ENCODE peak calls at places on chromosomes 6 and 20, in eight cellular contexts. R, W, F, P, Y, X, O and C are unnamed samples.

GRCh38 chr6:121190122-121190521 is 144.2 kb downstream of the TBC1D32 start:
- DNase-seq in R (no peak), W (no peak), F (no peak), P (no peak), Y (no peak), X (no peak), O (no peak), C (no peak)

GRCh38 chr6:159973951-159974350 is 5.1 kb downstream of the IGF2R start:
- DNase-seq in R (no peak), W (peak), F (no peak), P (no peak), Y (peak), X (no peak), O (no peak), C (no peak)

GRCh38 chr20:51470907-51471411 is 71.6 kb downstream of the NFATC2 start:
- DNase-seq in R (no peak), W (no peak), F (no peak), P (no peak), Y (no peak), X (no peak), O (no peak), C (no peak)

GRCh38 chr6:157329829-157330228 is 6.5 kb upstream of the TMEM242 start:
- DNase-seq in R (no peak), W (no peak), F (no peak), P (no peak), Y (peak), X (no peak), O (no peak), C (no peak)

GRCh38 chr20:31788578-31788977 is 30.6 kb upstream of the MYLK2 start:
- DNase-seq in R (no peak), W (no peak), F (no peak), P (peak), Y (peak), X (no peak), O (no peak), C (no peak)

GRCh38 chr20:44073675-44074071 is 113.3 kb downstream of the JPH2 start:
- DNase-seq in R (no peak), W (no peak), F (no peak), P (no peak), Y (no peak), X (no peak), O (no peak), C (no peak)

GRCh38 chr20:47854687-47855212 is 69.5 kb upstream of the SULF2 start:
- DNase-seq in R (no peak), W (peak), F (peak), P (no peak), Y (peak), X (peak), O (peak), C (peak)

GRCh38 chr6:30940361-30941001 is at the start of gene MUCL3:
- DNase-seq in R (no peak), W (no peak), F (no peak), P (no peak), Y (no peak), X (no peak), O (no peak), C (no peak)

GRCh38 chr6:23181301-23182110 is 612.1 kb downstream of the HDGFL1 start:
- DNase-seq in R (no peak), W (no peak), F (no peak), P (no peak), Y (no peak), X (no peak), O (no peak), C (no peak)

GRCh38 chr20:13199279-13199678 is 21.8 kb upstream of the ISM1 start:
- DNase-seq in R (no peak), W (no peak), F (no peak), P (no peak), Y (no peak), X (no peak), O (no peak), C (no peak)

GRCh38 chr6:89487864-89488263 is 54.9 kb downstream of the ANKRD6 start:
- DNase-seq in R (no peak), W (no peak), F (no peak), P (no peak), Y (no peak), X (no peak), O (no peak), C (no peak)

GRCh38 chr6:350371-350770 is 41.2 kb upstream of the IRF4 start:
- DNase-seq in R (no peak), W (no peak), F (no peak), P (no peak), Y (no peak), X (no peak), O (no peak), C (no peak)

GRCh38 chr6:352474-352873 is 39.1 kb upstream of the IRF4 start:
- DNase-seq in R (no peak), W (no peak), F (no peak), P (no peak), Y (no peak), X (no peak), O (no peak), C (no peak)

GRCh38 chr6:351867-352289 is 39.7 kb upstream of the IRF4 start:
- DNase-seq in R (no peak), W (no peak), F (no peak), P (no peak), Y (no peak), X (no peak), O (no peak), C (no peak)

GRCh38 chr6:349491-349921 is 42.0 kb upstream of the IRF4 start:
- DNase-seq in R (no peak), W (no peak), F (no peak), P (no peak), Y (no peak), X (no peak), O (no peak), C (no peak)

DNA sequence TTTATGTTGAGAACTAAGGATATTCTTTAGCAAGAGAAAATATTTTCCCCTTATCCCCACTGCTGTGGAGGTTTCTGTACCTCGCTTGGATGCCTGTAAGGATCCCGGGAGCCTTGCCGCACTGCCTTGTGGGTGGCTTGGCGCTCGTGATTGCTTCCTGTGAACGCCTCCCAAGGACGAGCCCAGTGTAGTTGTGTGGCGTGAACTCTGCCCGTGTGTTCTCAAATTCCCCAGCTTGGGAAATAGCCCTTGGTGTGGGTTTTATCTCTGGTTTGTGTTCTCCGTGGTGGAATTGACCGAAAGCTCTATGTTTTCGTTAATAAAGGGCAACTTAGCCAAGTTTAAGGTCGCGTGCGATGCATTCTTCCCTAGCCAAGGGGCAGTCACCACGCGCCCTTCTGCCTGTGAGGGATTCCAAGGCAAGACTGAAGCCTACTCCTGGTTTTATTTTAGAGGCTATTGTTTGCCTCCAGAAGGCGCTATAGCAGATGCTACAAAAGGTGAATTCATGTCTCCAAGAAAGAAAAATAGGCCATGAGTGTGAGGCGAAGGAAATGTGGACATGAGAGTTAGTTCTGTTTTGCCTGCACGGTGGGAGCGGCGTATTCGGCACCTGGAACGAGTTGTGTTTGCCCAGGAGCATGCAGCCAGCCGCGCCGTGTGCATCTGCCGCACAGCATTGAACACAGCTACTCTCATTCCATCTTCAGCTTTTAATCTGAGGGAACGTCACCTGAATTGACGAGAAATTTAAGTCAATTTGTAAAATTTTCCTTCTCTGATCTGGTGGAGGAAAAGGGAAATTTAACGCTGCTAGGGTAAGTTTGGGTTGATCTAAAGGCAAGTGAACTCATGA is 40.3 kb upstream of the IRF4 start:
- DNase-seq in R (no peak), W (no peak), F (no peak), P (no peak), Y (no peak), X (no peak), O (no peak), C (no peak)
- TF ChIP-seq CTCF in R (no peak), W (peak), F (no peak), P (no peak), Y (no peak), X (no peak), O (no peak), C (no peak)

DNA sequence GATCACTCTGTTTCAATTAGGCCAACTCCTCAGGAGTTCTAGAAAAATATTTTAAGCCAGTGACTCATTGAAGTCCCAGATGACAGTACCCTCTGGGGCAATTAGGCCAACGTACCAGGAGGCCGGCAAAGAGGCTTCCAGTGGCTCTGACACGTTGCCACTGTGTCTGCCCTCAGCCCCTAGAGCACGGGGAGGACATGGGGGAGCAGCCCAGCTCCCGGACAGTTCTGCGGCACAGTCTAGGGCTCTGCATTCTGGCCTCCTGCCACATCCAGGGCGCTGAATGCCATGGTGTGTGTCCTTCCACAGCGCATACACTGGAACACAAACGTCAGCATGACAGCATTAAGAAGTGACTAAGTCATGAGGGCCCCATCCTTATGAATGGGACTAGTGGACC is 156.2 kb downstream of the RNASET2 start:
- DNase-seq in R (no peak), W (no peak), F (no peak), P (no peak), Y (no peak), X (no peak), O (no peak), C (no peak)
- H3K4me3 ChIP-seq in R (no peak), W (no peak), F (no peak), P (no peak), Y (no peak), X (no peak), O (no peak), C (no peak)

DNA sequence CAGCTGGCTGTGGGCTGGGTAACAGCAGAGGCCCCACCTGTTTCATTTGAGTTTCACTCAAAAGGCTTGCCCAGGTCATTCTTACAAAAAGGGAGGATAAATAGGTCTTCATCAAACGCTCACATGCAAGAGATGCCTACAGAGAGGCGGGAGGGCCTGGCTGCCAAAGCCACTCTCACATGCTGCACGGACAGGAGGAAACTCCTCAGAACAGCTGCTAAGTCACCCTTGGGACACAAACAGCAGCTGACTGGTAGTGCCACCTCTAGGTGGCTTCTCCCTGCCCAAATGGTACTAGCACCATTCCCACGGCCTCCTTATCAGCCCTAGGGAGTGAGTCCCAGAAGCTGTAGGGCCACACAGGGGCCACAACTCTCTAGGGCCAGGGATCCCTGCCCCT is 23.8 kb downstream of the SLC22A23 start:
- DNase-seq in R (peak), W (no peak), F (no peak), P (no peak), Y (no peak), X (no peak), O (no peak), C (no peak)
- TF ChIP-seq CTCF in R (peak), W (no peak), F (no peak), P (no peak), Y (no peak), X (no peak), O (no peak), C (peak)

DNA sequence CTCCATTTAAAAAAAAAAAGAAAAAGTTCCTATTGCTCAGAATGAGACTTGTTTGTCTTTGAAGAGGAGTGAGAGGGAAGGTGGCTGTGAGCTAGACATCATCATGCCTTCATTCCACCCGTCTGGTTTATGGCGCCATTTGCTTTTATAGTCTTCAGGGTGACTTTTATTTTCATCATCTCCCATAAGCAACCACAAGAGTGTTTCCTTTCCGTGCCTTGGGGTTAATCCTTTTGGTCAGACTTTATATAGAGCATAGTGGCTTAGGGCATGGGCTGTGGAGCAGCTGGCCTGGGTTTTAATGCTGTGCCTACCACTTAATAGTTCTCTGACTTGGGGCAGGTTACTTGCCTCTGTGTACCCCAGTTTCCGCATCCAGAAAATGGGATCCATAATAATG is 77.8 kb downstream of the RREB1 start:
- DNase-seq in R (no peak), W (no peak), F (no peak), P (no peak), Y (no peak), X (no peak), O (no peak), C (no peak)
- H3K4me3 ChIP-seq in R (no peak), W (no peak), F (no peak), P (no peak), Y (no peak), X (no peak), O (no peak), C (no peak)